ENCODE peak calls at places on chromosomes 12 and 14, in seven cellular contexts. F is fibroblast of lung, J is psoas muscle, C is neural crest cell, P is esophagus squamous epithelium, D is GM12878, G is H9. L is an unnamed sample.

GRCh38 chr12:6469609-6470374 is 685 bp downstream of the VAMP1 start:
- DNase-seq in G (no peak), C (no peak), P (no peak), D (no peak), F (peak), J (no peak), L (no peak)

GRCh38 chr12:56084958-56085543 is 5.1 kb downstream of the ERBB3 start:
- DNase-seq in F (no peak), D (no peak), J (no peak), G (peak), C (no peak), P (no peak), L (peak)

GRCh38 chr12:32841061-32841460 is 55.5 kb downstream of the PKP2 start:
- DNase-seq in D (no peak), J (no peak), C (no peak), F (no peak), P (no peak), G (no peak), L (no peak)

GRCh38 chr14:61218765-61219164 is 62.4 kb downstream of the TMEM30B start:
- DNase-seq in P (no peak), F (peak), J (peak), G (no peak), C (no peak), D (no peak), L (no peak)

GRCh38 chr12:122835693-122836026 is 403 bp downstream of the HIP1R start:
- DNase-seq in C (no peak), P (no peak), J (no peak), D (no peak), F (no peak), G (peak), L (no peak)

GRCh38 chr14:105069887-105070759 is 4.9 kb upstream of the GPR132 start:
- DNase-seq in C (no peak), P (no peak), D (peak), J (no peak), F (peak), G (peak), L (no peak)

GRCh38 chr14:45150386-45150890 is 14.7 kb downstream of the FANCM start:
- DNase-seq in P (no peak), J (no peak), D (no peak), F (no peak), C (no peak), G (no peak), L (no peak)

GRCh38 chr14:73476451-73476905 is 14.3 kb upstream of the RIOX1 start:
- DNase-seq in F (no peak), G (no peak), D (no peak), P (no peak), C (no peak), J (no peak), L (no peak)

GRCh38 chr12:75087656-75088055 is 122.0 kb downstream of the KCNC2 start:
- DNase-seq in J (no peak), P (no peak), F (no peak), G (no peak), D (no peak), C (no peak), L (peak)

GRCh38 chr14:102957222-102957621 is 34.8 kb downstream of the AMN start:
- DNase-seq in G (no peak), C (no peak), J (no peak), P (no peak), D (no peak), F (no peak), L (no peak)

GRCh38 chr12:85076688-85077430 is 40.7 kb downstream of the LRRIQ1 start:
- DNase-seq in J (no peak), F (peak), C (no peak), D (no peak), G (no peak), P (no peak), L (peak)

GRCh38 chr14:31787377-31787776 is 226.2 kb downstream of the NUBPL start:
- DNase-seq in J (no peak), P (no peak), C (no peak), G (no peak), F (peak), D (no peak), L (peak)

GRCh38 chr12:132522586-132523380 is 32.8 kb downstream of the FBRSL1 start:
- DNase-seq in F (no peak), C (no peak), J (no peak), P (no peak), D (no peak), G (no peak), L (no peak)

GRCh38 chr12:121925361-121925725 is 7.0 kb downstream of the CFAP251 start:
- DNase-seq in J (no peak), F (peak), C (no peak), P (no peak), D (no peak), G (no peak), L (no peak)

GRCh38 chr14:58697927-58698641 is 60.3 kb downstream of the DACT1 start:
- DNase-seq in D (no peak), J (no peak), P (no peak), F (no peak), G (no peak), C (no peak), L (no peak)

GRCh38 chr14:33564774-33565630 is 385.9 kb downstream of the EGLN3 start:
- DNase-seq in J (no peak), P (no peak), F (no peak), C (no peak), G (peak), D (peak), L (peak)

GRCh38 chr14:50726372-50727107 is 58.4 kb upstream of the SAV1 start:
- DNase-seq in J (no peak), C (no peak), D (no peak), G (no peak), P (no peak), F (peak), L (peak)

GRCh38 chr12:22018860-22019259 is 27.2 kb upstream of the CMAS start:
- DNase-seq in P (no peak), J (no peak), D (no peak), G (no peak), F (peak), C (no peak), L (peak)

GRCh38 chr12:68538722-68539614 is 71.7 kb upstream of the RAP1B start:
- DNase-seq in J (peak), F (peak), P (no peak), D (peak), C (no peak), G (peak), L (no peak)

GRCh38 chr12:106960443-106960842 is 4.7 kb downstream of the TMEM263 start:
- DNase-seq in P (no peak), J (no peak), G (no peak), D (no peak), F (no peak), C (no peak), L (no peak)

GRCh38 chr12:120261951-120262851 is 3.3 kb downstream of the PXN start:
- DNase-seq in D (no peak), J (no peak), F (no peak), C (no peak), P (no peak), G (no peak), L (peak)

GRCh38 chr12:109549613-109550309 is 23.5 kb downstream of the MMAB start:
- DNase-seq in J (no peak), D (no peak), C (no peak), P (no peak), G (no peak), F (no peak), L (no peak)

GRCh38 chr12:124713436-124714082 is 146.1 kb upstream of the NCOR2 start:
- DNase-seq in C (no peak), F (peak), P (no peak), D (peak), G (no peak), J (no peak), L (no peak)

GRCh38 chr12:79373896-79374499 is 316.8 kb downstream of the PAWR start:
- DNase-seq in P (no peak), J (no peak), D (no peak), F (peak), G (no peak), C (peak), L (peak)

GRCh38 chr12:71640316-71640715 is 23.3 kb downstream of the ZFC3H1 start:
- DNase-seq in F (no peak), G (no peak), J (no peak), C (no peak), P (no peak), D (no peak), L (no peak)

GRCh38 chr14:85529803-85530574 is at the start of gene FLRT2:
- DNase-seq in F (peak), J (peak), D (no peak), C (peak), G (peak), P (no peak), L (peak)

GRCh38 chr14:99258884-99259283 is 13.1 kb downstream of the BCL11B start:
- DNase-seq in C (no peak), P (no peak), J (no peak), F (no peak), D (no peak), G (no peak), L (no peak)

GRCh38 chr14:24216345-24216699 is 456 bp upstream of the MDP1 start:
- DNase-seq in F (no peak), P (no peak), C (no peak), D (no peak), J (no peak), G (no peak), L (no peak)

GRCh38 chr12:115630133-115630532 is 647.4 kb downstream of the MED13L start:
- DNase-seq in D (no peak), C (no peak), P (no peak), J (no peak), G (no peak), F (no peak), L (no peak)

GRCh38 chr12:115636546-115636945 is 640.9 kb downstream of the MED13L start:
- DNase-seq in D (no peak), J (no peak), C (no peak), P (no peak), F (no peak), G (no peak), L (no peak)

GRCh38 chr12:115632323-115632722 is 645.2 kb downstream of the MED13L start:
- DNase-seq in C (no peak), G (no peak), J (no peak), P (no peak), D (no peak), F (peak), L (peak)
- TF ChIP-seq CTCF in C (no peak), G (peak), J (peak), P (peak), D (peak), F (no peak), L (peak)

GRCh38 chr14:68300608-68301007 is 481.0 kb downstream of the RAD51B start:
- DNase-seq in P (no peak), G (no peak), C (no peak), D (no peak), F (no peak), J (no peak), L (no peak)

GRCh38 chr14:68297011-68297410 is 477.4 kb downstream of the RAD51B start:
- DNase-seq in D (no peak), J (no peak), F (peak), G (no peak), P (no peak), C (no peak), L (no peak)

GRCh38 chr14:68295316-68295816 is 475.8 kb downstream of the RAD51B start:
- DNase-seq in J (no peak), F (no peak), G (peak), D (no peak), C (no peak), P (no peak), L (no peak)

GRCh38 chr14:68293404-68293803 is 473.8 kb downstream of the RAD51B start:
- DNase-seq in G (no peak), P (no peak), C (no peak), D (no peak), J (no peak), F (no peak), L (no peak)

GRCh38 chr14:68297871-68298468 is 478.4 kb downstream of the RAD51B start:
- DNase-seq in P (no peak), G (peak), F (peak), D (no peak), J (no peak), C (no peak), L (peak)
- TF ChIP-seq CTCF in P (no peak), G (peak), F (peak), D (no peak), J (no peak), C (no peak), L (no peak)

GRCh38 chr12:65232490-65233077 is 45.9 kb upstream of the MSRB3 start:
- DNase-seq in C (no peak), D (no peak), G (no peak), F (peak), J (no peak), P (no peak), L (peak)

DNA sequence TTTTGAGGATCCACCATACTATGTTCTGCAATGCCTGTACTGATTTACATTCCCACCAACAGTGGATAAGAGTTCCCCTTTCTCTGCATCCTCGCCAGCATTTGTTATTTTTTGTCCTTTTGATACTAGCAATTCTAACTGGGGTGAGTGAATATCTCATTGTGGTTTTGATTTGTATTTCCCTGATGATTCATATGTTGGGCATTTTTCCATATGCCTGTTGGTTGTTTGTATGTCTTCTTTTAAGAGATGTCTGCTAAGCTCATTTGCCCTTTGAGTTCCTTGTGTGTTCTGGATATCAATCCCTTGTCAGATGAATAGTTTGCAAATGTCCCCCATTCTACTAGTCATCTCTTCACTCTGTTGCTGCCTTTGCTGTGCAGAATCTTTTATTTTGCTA is 49.0 kb upstream of the MSRB3 start:
- DNase-seq in D (no peak), J (no peak), C (no peak), F (peak), G (no peak), P (no peak), L (peak)
- TF ChIP-seq CTCF in D (no peak), J (no peak), C (no peak), F (no peak), G (no peak), P (no peak), L (no peak)

GRCh38 chr12:102299731-102300130 is 102.1 kb upstream of the PMCH start:
- DNase-seq in F (no peak), P (no peak), D (no peak), G (no peak), J (no peak), C (no peak), L (no peak)

GRCh38 chr12:102298022-102298421 is 100.4 kb upstream of the PMCH start:
- DNase-seq in D (no peak), J (no peak), C (no peak), P (no peak), G (no peak), F (no peak), L (peak)

GRCh38 chr12:102300824-102301461 is 103.3 kb upstream of the PMCH start:
- DNase-seq in F (peak), G (peak), P (no peak), J (no peak), D (peak), C (no peak), L (peak)

GRCh38 chr12:102301547-102301946 is 103.9 kb upstream of the PMCH start:
- DNase-seq in J (no peak), D (no peak), C (no peak), F (no peak), G (no peak), P (no peak), L (no peak)

DNA sequence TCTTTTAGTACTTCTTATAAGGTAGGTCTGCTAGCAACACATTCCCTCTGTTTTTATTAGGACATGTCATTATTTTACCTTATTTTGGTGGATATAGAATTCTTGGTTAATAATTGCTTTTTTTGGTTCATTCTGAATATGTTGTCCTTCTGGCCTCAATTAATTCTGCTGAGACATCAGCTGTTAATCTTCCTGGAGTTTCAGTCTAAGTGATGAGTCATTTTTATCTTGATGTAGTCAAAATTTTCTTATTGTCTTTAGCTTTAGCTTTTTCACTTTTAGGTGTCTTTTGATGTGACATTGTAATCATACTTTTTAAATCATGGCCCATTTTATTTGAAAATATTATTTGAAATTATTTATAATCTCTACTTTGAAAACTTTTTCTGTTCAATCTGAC is 104.9 kb upstream of the PMCH start:
- DNase-seq in P (no peak), F (no peak), D (no peak), G (no peak), C (no peak), J (no peak), L (no peak)
- TF ChIP-seq CTCF in P (no peak), F (no peak), D (no peak), G (no peak), C (no peak), J (no peak), L (no peak)

GRCh38 chr12:43733687-43734086 is 24.9 kb downstream of the PUS7L start:
- DNase-seq in G (no peak), F (no peak), J (no peak), D (no peak), C (no peak), P (no peak), L (no peak)
- TF ChIP-seq CTCF in G (peak), F (no peak), J (no peak), D (no peak), C (no peak), P (no peak), L (no peak)

DNA sequence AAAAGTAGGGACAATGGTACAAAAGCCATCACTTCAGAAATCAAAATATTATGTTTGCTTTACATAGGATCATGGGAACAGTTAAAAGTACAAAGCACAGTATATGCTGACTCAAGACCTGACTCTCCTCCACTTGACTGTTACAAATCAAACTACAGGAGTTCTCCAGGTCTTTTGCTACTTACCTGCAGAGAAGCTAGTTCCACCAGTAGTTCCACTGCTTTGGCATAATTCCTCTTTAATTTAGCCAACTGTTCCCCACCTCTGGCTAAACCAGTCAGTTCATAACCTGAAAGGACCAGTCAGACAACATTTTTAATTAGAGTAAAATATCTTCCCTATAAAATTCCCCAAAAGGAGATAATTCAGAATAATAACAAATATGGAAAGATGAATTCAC is 14.0 kb downstream of the ATP6V1D start:
- DNase-seq in D (no peak), J (no peak), F (no peak), P (no peak), G (no peak), C (no peak), L (no peak)
- TF ChIP-seq CTCF in D (no peak), J (no peak), F (no peak), P (no peak), G (no peak), C (no peak), L (no peak)

GRCh38 chr12:52392465-52393007 is 7.1 kb upstream of the KRT84 start:
- DNase-seq in G (no peak), D (no peak), P (no peak), C (no peak), F (no peak), J (no peak), L (no peak)

GRCh38 chr12:52396656-52397055 is 9.5 kb downstream of the KRT82 start:
- DNase-seq in F (no peak), G (no peak), C (no peak), P (no peak), D (no peak), J (no peak), L (no peak)

GRCh38 chr12:52394836-52395405 is 9.5 kb upstream of the KRT84 start:
- DNase-seq in J (no peak), F (no peak), G (no peak), P (no peak), C (no peak), D (no peak), L (no peak)

GRCh38 chr12:52398176-52398575 is 8.0 kb downstream of the KRT82 start:
- DNase-seq in G (no peak), C (no peak), D (no peak), P (no peak), J (no peak), F (no peak), L (no peak)

DNA sequence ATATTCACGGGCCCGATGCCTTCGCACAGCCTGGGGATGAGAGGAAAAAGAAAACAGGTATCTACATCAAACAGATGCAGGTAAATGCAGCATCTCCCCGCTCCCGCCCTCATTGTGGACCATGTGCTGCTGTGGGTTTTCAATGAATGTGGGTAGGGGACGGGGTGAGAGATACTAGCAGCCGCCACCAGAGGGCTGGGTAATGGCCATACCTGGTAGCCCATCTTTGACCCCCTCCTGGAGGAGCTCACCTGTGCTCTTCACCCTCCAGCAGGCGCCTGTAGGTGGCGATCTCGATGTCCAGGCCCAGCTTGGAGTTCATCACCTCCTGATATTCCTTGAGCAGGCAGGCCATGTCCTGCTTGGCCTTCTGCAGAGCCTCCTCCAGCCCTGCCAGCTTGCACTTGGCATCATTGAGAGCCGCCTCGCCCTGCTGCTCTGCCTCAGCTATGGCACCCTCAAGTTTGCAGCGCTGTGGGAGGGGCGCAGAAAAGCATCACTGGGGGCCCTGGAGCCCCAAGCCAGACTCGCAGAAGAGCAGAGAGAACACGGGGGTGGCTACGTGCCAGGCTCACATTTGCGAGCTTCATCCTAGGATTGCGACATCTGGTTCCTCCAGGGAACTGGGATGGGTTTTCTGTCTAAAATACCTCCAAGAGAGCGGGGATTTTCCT is 10.2 kb downstream of the KRT82 start:
- DNase-seq in G (peak), F (no peak), D (no peak), J (peak), P (no peak), C (no peak), L (peak)
- TF ChIP-seq CTCF in G (peak), F (no peak), D (peak), J (no peak), P (no peak), C (peak), L (peak)

DNA sequence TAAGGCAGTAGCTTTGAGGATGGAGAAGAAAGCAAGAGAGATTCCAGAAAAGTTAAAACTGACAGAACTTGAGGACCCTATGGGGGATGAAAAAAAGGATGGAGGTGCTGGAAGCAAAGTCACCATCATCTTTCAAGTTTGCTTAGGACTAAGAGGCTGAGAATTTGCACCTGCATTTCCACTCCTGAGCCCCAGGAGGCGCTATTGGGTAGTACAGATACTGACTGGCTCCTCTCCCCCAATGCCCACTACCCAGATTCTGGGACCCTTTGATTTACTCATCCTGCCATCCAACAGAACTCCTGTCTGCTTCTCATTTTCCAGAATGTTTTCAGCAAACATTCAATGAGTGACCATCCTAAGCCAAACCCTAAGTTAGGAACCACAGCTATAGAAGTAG is 34.0 kb upstream of the CMKLR1 start:
- DNase-seq in G (no peak), J (no peak), F (no peak), C (no peak), P (no peak), D (no peak), L (no peak)
- TF ChIP-seq CTCF in G (peak), J (no peak), F (peak), C (peak), P (no peak), D (peak), L (peak)